ENCODE peak calls at places on chromosome 6, in ten cellular contexts. Z, A, C, M, Q, T, D, U, Y and R are unnamed samples.

GRCh38 chr6:145082359-145082758 is 653.0 kb downstream of the EPM2A start:
- DNase-seq in Z (no peak), A (no peak), C (no peak), M (no peak), Q (no peak), T (no peak), D (no peak), U (no peak), Y (no peak), R (no peak)

GRCh38 chr6:145815875-145816274 is 1.3 kb upstream of the FBXO30 start:
- DNase-seq in Z (no peak), A (no peak), C (no peak), M (peak; percentile 17), Q (peak; percentile 40), T (no peak), D (peak; percentile 30), U (no peak), Y (no peak), R (no peak)

GRCh38 chr6:27591660-27592059 is 118.8 kb upstream of the ZNF184 start:
- DNase-seq in Z (no peak), A (no peak), C (no peak), M (peak; percentile 55), Q (peak; percentile 52), T (no peak), D (peak; percentile 18), U (no peak), Y (no peak), R (no peak)

GRCh38 chr6:129440691-129441090 is 269.3 kb downstream of the ARHGAP18 start:
- DNase-seq in Z (peak; percentile 1), A (no peak), C (no peak), M (peak; percentile 19), Q (peak; percentile 20), T (no peak), D (no peak), U (no peak), Y (peak; percentile 16), R (no peak)

GRCh38 chr6:51466427-51466826 is 621.0 kb downstream of the PKHD1 start:
- DNase-seq in Z (no peak), A (no peak), C (no peak), M (no peak), Q (no peak), T (no peak), D (no peak), U (no peak), Y (no peak), R (no peak)

GRCh38 chr6:148523051-148523450 is 180.4 kb downstream of the SASH1 start:
- DNase-seq in Z (no peak), A (no peak), C (no peak), M (no peak), Q (peak; percentile 93), T (no peak), D (no peak), U (no peak), Y (no peak), R (no peak)

GRCh38 chr6:7899889-7900213 is 10.7 kb downstream of the TXNDC5 start:
- DNase-seq in Z (no peak), A (no peak), C (no peak), M (no peak), Q (no peak), T (no peak), D (no peak), U (no peak), Y (no peak), R (no peak)

GRCh38 chr6:137738197-137738596 is 128.9 kb upstream of the TNFAIP3 start:
- DNase-seq in Z (peak; percentile 87), A (no peak), C (no peak), M (peak; percentile 40), Q (peak; percentile 59), T (no peak), D (no peak), U (no peak), Y (no peak), R (no peak)

GRCh38 chr6:19554356-19555225 is 282.6 kb upstream of the ID4 start:
- DNase-seq in Z (no peak), A (no peak), C (no peak), M (peak; percentile 10), Q (no peak), T (no peak), D (no peak), U (no peak), Y (no peak), R (no peak)

GRCh38 chr6:81609736-81610135 is 142.7 kb downstream of the TENT5A start:
- DNase-seq in Z (no peak), A (no peak), C (no peak), M (no peak), Q (no peak), T (no peak), D (no peak), U (no peak), Y (no peak), R (no peak)

GRCh38 chr6:21587182-21587924 is 6.2 kb upstream of the SOX4 start:
- DNase-seq in Z (no peak), A (peak; percentile 86), C (no peak), M (peak; percentile 75), Q (peak; percentile 58), T (peak; percentile 80), D (peak; percentile 34), U (peak; percentile 36), Y (peak; percentile 79), R (peak; percentile 20)

GRCh38 chr6:84119277-84119676 is 85.7 kb downstream of the MRAP2 start:
- DNase-seq in Z (no peak), A (no peak), C (no peak), M (peak; percentile 12), Q (peak; percentile 4), T (no peak), D (no peak), U (no peak), Y (no peak), R (no peak)

GRCh38 chr6:53335224-53335994 is 13.3 kb downstream of the ELOVL5 start:
- DNase-seq in Z (no peak), A (no peak), C (no peak), M (no peak), Q (no peak), T (no peak), D (peak; percentile 43), U (no peak), Y (no peak), R (peak; percentile 51)

GRCh38 chr6:30965140-30965601 is 18.3 kb upstream of the MUC21 start:
- DNase-seq in Z (no peak), A (no peak), C (no peak), M (no peak), Q (no peak), T (no peak), D (no peak), U (no peak), Y (no peak), R (no peak)

GRCh38 chr6:30963641-30964040 is 19.9 kb upstream of the MUC21 start:
- DNase-seq in Z (no peak), A (no peak), C (no peak), M (no peak), Q (peak; percentile 47), T (no peak), D (no peak), U (no peak), Y (no peak), R (no peak)

GRCh38 chr6:30964075-30964474 is 19.4 kb upstream of the MUC21 start:
- DNase-seq in Z (no peak), A (no peak), C (no peak), M (no peak), Q (no peak), T (no peak), D (no peak), U (no peak), Y (no peak), R (no peak)

GRCh38 chr6:30962716-30963115 is 20.8 kb upstream of the MUC21 start:
- DNase-seq in Z (no peak), A (no peak), C (no peak), M (no peak), Q (no peak), T (no peak), D (no peak), U (no peak), Y (no peak), R (no peak)

GRCh38 chr6:30966154-30966553 is 17.4 kb upstream of the MUC21 start:
- DNase-seq in Z (no peak), A (no peak), C (no peak), M (no peak), Q (no peak), T (no peak), D (no peak), U (no peak), Y (no peak), R (no peak)
- TF ChIP-seq CTCF in Z (no peak), A (no peak), C (no peak), M (no peak), Q (no peak), T (no peak), D (no peak), U (no peak), Y (no peak), R (no peak)

GRCh38 chr6:48736486-48737206 is 625.6 kb upstream of the PTCHD4 start:
- DNase-seq in Z (peak; percentile 79), A (no peak), C (no peak), M (no peak), Q (peak; percentile 90), T (no peak), D (no peak), U (no peak), Y (no peak), R (no peak)
- TF ChIP-seq CTCF in Z (no peak), A (no peak), C (peak; percentile 50), M (no peak), Q (peak; percentile 6), T (no peak), D (no peak), U (no peak), Y (peak; percentile 40), R (no peak)

DNA sequence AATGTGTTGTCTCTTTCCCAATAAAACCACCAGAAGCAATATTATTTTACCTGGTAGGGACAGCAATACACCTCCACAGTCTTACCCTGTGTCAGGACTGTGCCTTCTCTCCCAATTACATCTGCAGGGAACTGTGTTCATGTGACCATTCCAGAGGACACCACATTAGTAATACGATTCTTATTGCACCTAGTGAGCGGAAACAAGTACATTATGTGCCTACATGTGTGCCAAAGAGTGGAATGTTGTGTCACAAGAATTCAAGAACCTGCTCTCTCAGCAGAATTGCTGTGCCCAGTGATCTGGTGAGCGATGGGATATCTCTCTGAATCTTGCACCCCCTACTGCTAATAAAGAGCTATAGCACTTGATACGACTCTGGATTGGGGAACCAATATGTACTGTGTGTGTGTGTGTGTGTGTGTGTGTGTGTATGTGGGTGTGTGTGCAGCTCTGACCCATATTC is 57.4 kb upstream of the FOXC1 start:
- DNase-seq in Z (no peak), A (no peak), C (no peak), M (no peak), Q (peak; percentile 18), T (no peak), D (peak; percentile 52), U (peak; percentile 46), Y (no peak), R (no peak)
- TF ChIP-seq CTCF in Z (peak; percentile 48), A (peak; percentile 3), C (peak; percentile 30), M (no peak), Q (peak; percentile 37), T (no peak), D (no peak), U (peak; percentile 16), Y (no peak), R (peak; percentile 37)

GRCh38 chr6:6284231-6284966 is 36.1 kb downstream of the F13A1 start:
- DNase-seq in Z (no peak), A (no peak), C (no peak), M (no peak), Q (no peak), T (no peak), D (no peak), U (no peak), Y (no peak), R (no peak)
- TF ChIP-seq CTCF in Z (no peak), A (no peak), C (no peak), M (no peak), Q (no peak), T (no peak), D (no peak), U (no peak), Y (no peak), R (no peak)

GRCh38 chr6:105200133-105200730 is 20.4 kb upstream of the POPDC3 start:
- DNase-seq in Z (no peak), A (no peak), C (no peak), M (no peak), Q (no peak), T (no peak), D (no peak), U (no peak), Y (no peak), R (no peak)
- TF ChIP-seq CTCF in Z (no peak), A (no peak), C (no peak), M (no peak), Q (no peak), T (no peak), D (no peak), U (no peak), Y (no peak), R (no peak)